ENCODE peak calls at places on chromosomes 6 and 20, in four cellular contexts. One of them, this sample, is unnamed.

GRCh38 chr20:53157443-53158408 is 185.6 kb downstream of the TSHZ2 start:
- DNase-seq in NCI-H1105 treated with DMSO at 0.1 percent for 48 hours: no peak
- DNase-seq in GM06990: peak; percentile 59
- DNase-seq in T1000: no peak
- DNase-seq in this sample: peak; percentile 85

GRCh38 chr6:95548188-95548837 is 29.0 kb upstream of the MANEA start:
- DNase-seq in GM06990: no peak
- DNase-seq in T1000: no peak
- DNase-seq in NCI-H1105 treated with DMSO at 0.1 percent for 48 hours: no peak
- DNase-seq in this sample: no peak

GRCh38 chr6:57257911-57258541 is 35.9 kb upstream of the RAB23 start:
- DNase-seq in GM06990: no peak
- DNase-seq in T1000: no peak
- DNase-seq in NCI-H1105 treated with DMSO at 0.1 percent for 48 hours: no peak
- DNase-seq in this sample: no peak

GRCh38 chr6:139973602-139974373 is 599.3 kb upstream of the CITED2 start:
- DNase-seq in T1000: no peak
- DNase-seq in GM06990: no peak
- DNase-seq in NCI-H1105 treated with DMSO at 0.1 percent for 48 hours: no peak
- DNase-seq in this sample: no peak

GRCh38 chr6:125831660-125832059 is 40.9 kb downstream of the NCOA7 start:
- DNase-seq in T1000: no peak
- DNase-seq in NCI-H1105 treated with DMSO at 0.1 percent for 48 hours: no peak
- DNase-seq in GM06990: no peak
- DNase-seq in this sample: no peak

GRCh38 chr20:43190332-43190953 is 737 bp upstream of the PTPRT start:
- DNase-seq in T1000: no peak
- DNase-seq in NCI-H1105 treated with DMSO at 0.1 percent for 48 hours: peak; percentile 19
- DNase-seq in GM06990: no peak
- DNase-seq in this sample: no peak

GRCh38 chr6:31270788-31271640 is 878 bp downstream of the HLA-C start:
- DNase-seq in NCI-H1105 treated with DMSO at 0.1 percent for 48 hours: no peak
- DNase-seq in GM06990: peak; percentile 77
- DNase-seq in T1000: no peak
- DNase-seq in this sample: peak; percentile 74

GRCh38 chr6:35019831-35020230 is 121.3 kb downstream of the TCP11 start:
- DNase-seq in GM06990: no peak
- DNase-seq in NCI-H1105 treated with DMSO at 0.1 percent for 48 hours: no peak
- DNase-seq in T1000: no peak
- DNase-seq in this sample: no peak

GRCh38 chr6:10603265-10603664 is 82.1 kb downstream of the GCNT2 start:
- DNase-seq in NCI-H1105 treated with DMSO at 0.1 percent for 48 hours: no peak
- DNase-seq in T1000: no peak
- DNase-seq in GM06990: no peak
- DNase-seq in this sample: no peak

GRCh38 chr20:50146732-50147662 is 6.5 kb downstream of the PEDS1 start:
- DNase-seq in GM06990: peak; percentile 63
- DNase-seq in T1000: no peak
- DNase-seq in NCI-H1105 treated with DMSO at 0.1 percent for 48 hours: no peak
- DNase-seq in this sample: peak; percentile 81

GRCh38 chr6:99013145-99013544 is 65.4 kb upstream of the FBXL4 start:
- DNase-seq in GM06990: no peak
- DNase-seq in NCI-H1105 treated with DMSO at 0.1 percent for 48 hours: no peak
- DNase-seq in T1000: peak; percentile 47
- DNase-seq in this sample: no peak

GRCh38 chr6:163356324-163356723 is 58.2 kb upstream of the QKI start:
- DNase-seq in GM06990: no peak
- DNase-seq in T1000: peak; percentile 81
- DNase-seq in NCI-H1105 treated with DMSO at 0.1 percent for 48 hours: no peak
- DNase-seq in this sample: no peak

GRCh38 chr6:25637946-25638345 is 14.1 kb upstream of the SCGN start:
- DNase-seq in T1000: no peak
- DNase-seq in NCI-H1105 treated with DMSO at 0.1 percent for 48 hours: peak; percentile 97
- DNase-seq in GM06990: no peak
- DNase-seq in this sample: no peak

GRCh38 chr6:98669371-98669770 is 165.0 kb upstream of the POU3F2 start:
- DNase-seq in NCI-H1105 treated with DMSO at 0.1 percent for 48 hours: peak; percentile 59
- DNase-seq in T1000: no peak
- DNase-seq in GM06990: no peak
- DNase-seq in this sample: no peak

GRCh38 chr6:9523462-9523861 is 891.4 kb downstream of the TFAP2A start:
- DNase-seq in NCI-H1105 treated with DMSO at 0.1 percent for 48 hours: no peak
- DNase-seq in GM06990: no peak
- DNase-seq in T1000: peak; percentile 30
- DNase-seq in this sample: no peak

GRCh38 chr20:1324598-1325172 is 4.3 kb downstream of the SDCBP2 start:
- DNase-seq in T1000: no peak
- DNase-seq in NCI-H1105 treated with DMSO at 0.1 percent for 48 hours: no peak
- DNase-seq in GM06990: no peak
- DNase-seq in this sample: no peak

GRCh38 chr20:49615401-49616153 is 47.6 kb upstream of the PTGIS start:
- DNase-seq in T1000: no peak
- DNase-seq in NCI-H1105 treated with DMSO at 0.1 percent for 48 hours: no peak
- DNase-seq in GM06990: no peak
- DNase-seq in this sample: no peak

GRCh38 chr6:2876210-2877056 is 26.7 kb downstream of the SERPINB9 start:
- DNase-seq in T1000: no peak
- DNase-seq in GM06990: no peak
- DNase-seq in NCI-H1105 treated with DMSO at 0.1 percent for 48 hours: no peak
- DNase-seq in this sample: peak; percentile 60

GRCh38 chr6:36659271-36659670 is 19.2 kb upstream of the CDKN1A start:
- DNase-seq in GM06990: no peak
- DNase-seq in T1000: peak; percentile 25
- DNase-seq in NCI-H1105 treated with DMSO at 0.1 percent for 48 hours: no peak
- DNase-seq in this sample: no peak

GRCh38 chr6:6497541-6497940 is 91.0 kb upstream of the LY86 start:
- DNase-seq in NCI-H1105 treated with DMSO at 0.1 percent for 48 hours: no peak
- DNase-seq in GM06990: no peak
- DNase-seq in T1000: no peak
- DNase-seq in this sample: no peak

GRCh38 chr20:61271273-61272221 is 19.5 kb downstream of the CDH4 start:
- DNase-seq in T1000: no peak
- DNase-seq in NCI-H1105 treated with DMSO at 0.1 percent for 48 hours: peak; percentile 65
- DNase-seq in GM06990: no peak
- DNase-seq in this sample: no peak

GRCh38 chr20:4508773-4509172 is 212.9 kb upstream of the PRND start:
- DNase-seq in T1000: no peak
- DNase-seq in NCI-H1105 treated with DMSO at 0.1 percent for 48 hours: no peak
- DNase-seq in GM06990: no peak
- DNase-seq in this sample: no peak

GRCh38 chr20:11376998-11377397 is 540.7 kb upstream of the BTBD3 start:
- DNase-seq in GM06990: no peak
- DNase-seq in T1000: peak; percentile 5
- DNase-seq in NCI-H1105 treated with DMSO at 0.1 percent for 48 hours: no peak
- DNase-seq in this sample: no peak

GRCh38 chr20:38173237-38174156 is 8.4 kb upstream of the TGM2 start:
- DNase-seq in NCI-H1105 treated with DMSO at 0.1 percent for 48 hours: no peak
- DNase-seq in T1000: peak; percentile 50
- DNase-seq in GM06990: no peak
- DNase-seq in this sample: no peak

GRCh38 chr6:139080255-139080920 is 51.8 kb downstream of the ABRACL start:
- DNase-seq in T1000: no peak
- DNase-seq in GM06990: no peak
- DNase-seq in NCI-H1105 treated with DMSO at 0.1 percent for 48 hours: no peak
- DNase-seq in this sample: no peak

This sample was measured in GM12865.